ENCODE peak calls at places on chromosomes 6 and 20, in five cellular contexts. S is GM19239, M is HEK293T, U is GM13976, O is breast epithelium. D is an unnamed sample.

GRCh38 chr6:25024821-25025220 is 89.1 kb upstream of the RIPOR2 start:
- DNase-seq in S (no peak), M (no peak), U (no peak), O (no peak), D (no peak)

GRCh38 chr20:931401-931800 is 15.3 kb upstream of the ANGPT4 start:
- DNase-seq in S (no peak), M (no peak), U (no peak), O (no peak), D (no peak)

GRCh38 chr6:109178921-109179320 is 83.6 kb downstream of the CEP57L1 start:
- DNase-seq in S (no peak), M (no peak), U (no peak), O (no peak), D (no peak)

GRCh38 chr6:33732819-33733218 is 13.9 kb downstream of the IP6K3 start:
- DNase-seq in S (no peak), M (no peak), U (no peak), O (no peak), D (no peak)

GRCh38 chr20:45308078-45308778 is at the start of gene MATN4:
- DNase-seq in S (no peak), M (no peak), U (no peak), O (no peak), D (no peak)

GRCh38 chr20:32697608-32698007 is 23.9 kb upstream of the C20orf203 start:
- DNase-seq in S (no peak), M (no peak), U (no peak), O (no peak), D (no peak)

GRCh38 chr6:169950558-169950957 is 199.1 kb downstream of the ERMARD start:
- DNase-seq in S (no peak), M (no peak), U (no peak), O (no peak), D (no peak)

GRCh38 chr20:38779247-38780097 is 26.0 kb upstream of the PPP1R16B start:
- DNase-seq in S (no peak), M (no peak), U (no peak), O (no peak), D (no peak)

GRCh38 chr6:125611573-125612399 is 137.6 kb upstream of the HEY2 start:
- DNase-seq in S (no peak), M (peak; percentile 52), U (no peak), O (no peak), D (no peak)

GRCh38 chr6:88556663-88557062 is 390.5 kb upstream of the CNR1 start:
- DNase-seq in S (no peak), M (no peak), U (no peak), O (no peak), D (no peak)

GRCh38 chr6:27040244-27041042 is 207.1 kb upstream of the PRSS16 start:
- DNase-seq in S (no peak), M (no peak), U (no peak), O (no peak), D (no peak)

GRCh38 chr6:166786704-166787293 is 159.7 kb upstream of the RPS6KA2 start:
- DNase-seq in S (peak; percentile 69), M (peak; percentile 71), U (peak; percentile 78), O (no peak), D (no peak)

GRCh38 chr20:37944456-37944981 is 41.6 kb downstream of the VSTM2L start:
- DNase-seq in S (no peak), M (no peak), U (peak; percentile 27), O (no peak), D (no peak)

GRCh38 chr6:144675231-144675861 is 390.2 kb downstream of the UTRN start:
- DNase-seq in S (no peak), M (no peak), U (no peak), O (no peak), D (no peak)

GRCh38 chr6:95569560-95569959 is 7.8 kb upstream of the MANEA start:
- DNase-seq in S (no peak), M (no peak), U (no peak), O (no peak), D (no peak)

GRCh38 chr6:107179004-107179403 is 63.7 kb upstream of the BEND3 start:
- DNase-seq in S (no peak), M (no peak), U (no peak), O (no peak), D (no peak)

GRCh38 chr20:25054133-25054820 is 3.7 kb downstream of the ACSS1 start:
- DNase-seq in S (no peak), M (no peak), U (no peak), O (no peak), D (no peak)

GRCh38 chr20:42138711-42139110 is 520.5 kb upstream of the CHD6 start:
- DNase-seq in S (no peak), M (no peak), U (no peak), O (no peak), D (no peak)

GRCh38 chr6:4281341-4282293 is 146.2 kb upstream of the ECI2 start:
- DNase-seq in S (peak; percentile 52), M (no peak), U (peak; percentile 75), O (peak; percentile 56), D (peak; percentile 72)

GRCh38 chr6:107820571-107821261 is 3.4 kb downstream of the SCML4 start:
- DNase-seq in S (no peak), M (peak; percentile 34), U (no peak), O (no peak), D (peak; percentile 4)

GRCh38 chr20:38932457-38933120 is 6.4 kb downstream of the FAM83D start:
- DNase-seq in S (no peak), M (no peak), U (no peak), O (no peak), D (no peak)

GRCh38 chr20:1440024-1440423 is 26.6 kb downstream of the NSFL1C start:
- DNase-seq in S (no peak), M (no peak), U (peak; percentile 30), O (no peak), D (no peak)

GRCh38 chr20:23655551-23656211 is 17.9 kb upstream of the CST3 start:
- DNase-seq in S (no peak), M (no peak), U (no peak), O (no peak), D (no peak)

GRCh38 chr20:39910536-39910935 is 778.5 kb downstream of the MAFB start:
- DNase-seq in S (no peak), M (no peak), U (no peak), O (no peak), D (no peak)

GRCh38 chr6:22222469-22222868 is 74.4 kb downstream of the PRL start:
- DNase-seq in S (no peak), M (no peak), U (no peak), O (no peak), D (no peak)

GRCh38 chr6:16414205-16414604 is 175.8 kb downstream of the GMPR start:
- DNase-seq in S (no peak), M (no peak), U (no peak), O (no peak), D (no peak)

GRCh38 chr6:146910611-146911010 is 293.6 kb upstream of the STXBP5 start:
- DNase-seq in S (no peak), M (no peak), U (no peak), O (no peak), D (no peak)